ENCODE peak calls at places on chromosomes 5 and 9, in ten cellular contexts. W is HL-60, N is fibroblast of mammary gland, U is body of pancreas, G is foreskin fibroblast, V is psoas muscle, D is colonic mucosa, S is lung, R is BE2C, O is mucosa of descending colon. A is an unnamed sample.

GRCh38 chr5:115686692-115687054 is 60.8 kb upstream of the TMED7 start:
- DNase-seq in W (no peak), N (peak; percentile 74), U (no peak), G (peak; percentile 4), V (no peak), D (no peak), S (no peak), R (no peak), O (no peak), A (no peak)

GRCh38 chr5:140800816-140801493 is at the start of gene PCDHA3:
- DNase-seq in W (no peak), N (peak; percentile 34), U (peak; percentile 37), G (peak; percentile 26), V (no peak), D (no peak), S (no peak), R (no peak), O (no peak), A (no peak)

GRCh38 chr5:65141487-65141886 is 340.2 kb downstream of the ADAMTS6 start:
- DNase-seq in W (no peak), N (peak; percentile 17), U (no peak), G (no peak), V (no peak), D (no peak), S (no peak), R (no peak), O (no peak), A (no peak)

GRCh38 chr9:91429501-91429900 is 5.9 kb upstream of the NFIL3 start:
- DNase-seq in W (no peak), N (no peak), U (no peak), G (no peak), V (no peak), D (no peak), S (no peak), R (no peak), O (no peak), A (no peak)

GRCh38 chr5:55303238-55303690 is 4.2 kb downstream of the DHX29 start:
- DNase-seq in W (peak; percentile 29), N (peak; percentile 92), U (peak; percentile 20), G (peak; percentile 86), V (no peak), D (peak; percentile 21), S (peak; percentile 38), R (no peak), O (no peak), A (peak; percentile 13)

GRCh38 chr5:107284822-107285510 is 385.8 kb downstream of the EFNA5 start:
- DNase-seq in W (no peak), N (peak; percentile 74), U (peak; percentile 4), G (peak; percentile 30), V (no peak), D (no peak), S (no peak), R (no peak), O (no peak), A (peak; percentile 37)

GRCh38 chr9:87505869-87506678 is 8.4 kb downstream of the DAPK1 start:
- DNase-seq in W (no peak), N (no peak), U (no peak), G (no peak), V (no peak), D (no peak), S (no peak), R (peak; percentile 30), O (no peak), A (peak; percentile 41)

GRCh38 chr5:143694357-143694756 is 117.6 kb upstream of the HMHB1 start:
- DNase-seq in W (no peak), N (no peak), U (no peak), G (no peak), V (no peak), D (no peak), S (no peak), R (no peak), O (no peak), A (no peak)

GRCh38 chr5:125536582-125536981 is 790.1 kb upstream of the ZNF608 start:
- DNase-seq in W (no peak), N (peak; percentile 40), U (no peak), G (peak; percentile 62), V (no peak), D (no peak), S (no peak), R (no peak), O (no peak), A (no peak)

GRCh38 chr9:107992269-107992668 is 502.7 kb upstream of the KLF4 start:
- DNase-seq in W (no peak), N (no peak), U (no peak), G (no peak), V (no peak), D (no peak), S (no peak), R (no peak), O (no peak), A (no peak)

GRCh38 chr5:59130441-59130840 is 547.6 kb downstream of the RAB3C start:
- DNase-seq in W (no peak), N (peak; percentile 84), U (no peak), G (peak; percentile 56), V (no peak), D (no peak), S (no peak), R (no peak), O (no peak), A (no peak)

GRCh38 chr5:139592289-139592688 is 31.1 kb downstream of the UBE2D2 start:
- DNase-seq in W (no peak), N (no peak), U (no peak), G (no peak), V (no peak), D (no peak), S (no peak), R (no peak), O (no peak), A (no peak)

GRCh38 chr9:126080641-126081040 is 246.0 kb upstream of the MVB12B start:
- DNase-seq in W (no peak), N (no peak), U (no peak), G (no peak), V (no peak), D (no peak), S (no peak), R (no peak), O (no peak), A (no peak)

GRCh38 chr5:36073595-36074216 is 7.0 kb upstream of the UGT3A2 start:
- DNase-seq in W (no peak), N (no peak), U (no peak), G (no peak), V (no peak), D (no peak), S (no peak), R (peak; percentile 22), O (no peak), A (no peak)

GRCh38 chr9:84315278-84315877 is 25.2 kb downstream of the SLC28A3 start:
- DNase-seq in W (peak; percentile 14), N (peak; percentile 69), U (peak; percentile 65), G (peak; percentile 86), V (peak; percentile 37), D (peak; percentile 65), S (peak; percentile 45), R (peak; percentile 60), O (no peak), A (peak; percentile 43)

GRCh38 chr9:135260221-135260620 is 172.8 kb downstream of the OLFM1 start:
- DNase-seq in W (no peak), N (no peak), U (no peak), G (no peak), V (no peak), D (no peak), S (no peak), R (no peak), O (no peak), A (no peak)
- TF ChIP-seq CTCF in W (no peak), N (no peak), U (no peak), G (no peak), V (no peak), D (no peak), S (no peak), R (no peak), O (no peak), A (no peak)

GRCh38 chr9:102845847-102846246 is 149.3 kb upstream of the CYLC2 start:
- DNase-seq in W (no peak), N (no peak), U (no peak), G (no peak), V (no peak), D (no peak), S (no peak), R (no peak), O (no peak), A (no peak)
- TF ChIP-seq CTCF in W (no peak), N (no peak), U (no peak), G (no peak), V (no peak), D (no peak), S (no peak), R (no peak), O (no peak), A (no peak)

DNA sequence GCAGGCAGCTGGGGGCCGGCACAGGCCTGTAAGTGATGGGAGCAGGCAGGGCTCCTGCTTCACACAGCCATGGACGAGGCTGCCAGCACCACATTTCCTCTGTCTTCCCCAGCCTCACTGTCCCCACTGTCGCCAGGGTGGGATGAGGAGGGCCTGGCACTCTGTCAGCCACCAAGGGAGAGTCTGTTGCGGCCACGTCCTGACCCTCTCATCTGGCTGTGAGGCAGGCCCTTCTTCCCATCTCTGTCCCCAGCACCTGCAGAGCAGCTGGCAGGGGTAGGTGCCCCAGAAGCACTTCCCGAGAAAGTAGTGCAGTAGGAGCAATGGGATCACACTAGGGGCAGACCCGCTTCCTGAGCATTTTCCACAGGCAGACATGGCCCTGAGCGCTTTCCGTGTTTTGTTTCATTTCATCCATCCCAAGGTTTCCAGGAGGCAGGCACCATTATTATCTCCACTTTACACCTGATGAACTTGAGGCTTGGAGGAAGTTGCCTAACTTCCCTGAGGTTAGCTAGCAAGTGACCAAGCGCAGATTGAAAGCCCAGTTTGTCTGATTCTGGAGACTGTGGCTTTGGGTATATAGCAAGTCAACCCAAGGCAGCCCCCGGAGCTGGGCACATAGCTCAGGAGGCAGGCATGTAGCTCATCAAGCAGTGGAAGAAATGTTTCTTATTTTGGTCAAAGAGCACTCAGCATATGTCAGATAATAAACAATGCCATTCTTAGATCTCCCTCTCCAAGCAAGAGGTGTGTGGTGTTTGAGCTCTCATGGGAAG is 202.4 kb downstream of the DAB2IP start:
- DNase-seq in W (no peak), N (no peak), U (no peak), G (no peak), V (no peak), D (no peak), S (no peak), R (no peak), O (no peak), A (no peak)
- TF ChIP-seq CTCF in W (no peak), N (no peak), U (no peak), G (no peak), V (no peak), D (no peak), S (no peak), R (no peak), O (no peak), A (no peak)

GRCh38 chr9:8037745-8038144 is 238.2 kb upstream of the DMAC1 start:
- DNase-seq in W (no peak), N (no peak), U (no peak), G (no peak), V (no peak), D (no peak), S (no peak), R (no peak), O (no peak), A (no peak)

DNA sequence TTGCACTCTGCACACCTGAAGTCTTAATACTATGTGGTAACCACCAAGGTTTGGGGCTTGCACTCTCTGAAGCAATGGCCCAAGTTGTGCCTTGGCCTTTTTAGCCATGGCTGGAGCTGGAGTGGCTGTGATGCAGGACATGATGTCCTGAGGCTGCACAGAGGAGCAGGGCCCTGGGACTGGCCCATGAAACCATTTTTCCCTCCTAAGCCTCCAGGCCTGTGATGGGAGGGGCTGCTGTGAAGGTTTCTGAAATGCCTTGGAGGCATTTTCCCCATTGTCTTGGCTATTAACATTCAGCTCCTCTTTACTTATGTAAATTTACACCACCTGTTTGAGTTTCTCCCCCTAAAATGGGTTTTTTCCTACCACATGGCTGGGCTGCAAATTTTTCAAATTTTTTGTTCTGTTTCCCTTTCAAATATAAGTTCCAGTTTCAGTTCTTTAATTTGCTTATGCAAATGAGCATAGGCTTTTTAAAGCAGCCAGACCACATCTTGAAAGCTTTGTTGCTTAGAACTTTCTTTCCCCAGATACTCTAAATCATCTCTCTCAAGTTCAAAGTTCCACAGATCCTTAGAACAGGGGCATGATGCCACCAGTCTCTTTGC is 237.4 kb upstream of the DMAC1 start:
- DNase-seq in W (no peak), N (no peak), U (no peak), G (no peak), V (no peak), D (no peak), S (no peak), R (no peak), O (no peak), A (no peak)
- TF ChIP-seq CTCF in W (no peak), N (no peak), U (no peak), G (no peak), V (no peak), D (no peak), S (no peak), R (no peak), O (no peak), A (no peak)